ENCODE peak calls at places on chromosomes 7 and 10, in five cellular contexts. One of them, this sample, is unnamed.

GRCh38 chr7:106057204-106057961 is 54.7 kb downstream of the SYPL1 start:
- DNase-seq in lower leg skin: no peak
- DNase-seq in B cell: no peak
- DNase-seq in neural crest cell: no peak
- DNase-seq in heart left ventricle: no peak
- DNase-seq in this sample: no peak

GRCh38 chr7:47581821-47582747 is at the start of gene TNS3:
- DNase-seq in lower leg skin: no peak
- DNase-seq in neural crest cell: peak; percentile 46
- DNase-seq in B cell: peak; percentile 83
- DNase-seq in heart left ventricle: no peak
- DNase-seq in this sample: no peak

GRCh38 chr7:159094919-159095915 is 49.5 kb downstream of the VIPR2 start:
- DNase-seq in neural crest cell: no peak
- DNase-seq in B cell: no peak
- DNase-seq in lower leg skin: peak; percentile 71
- DNase-seq in heart left ventricle: peak; percentile 10
- DNase-seq in this sample: no peak

GRCh38 chr7:20307901-20308300 is 22.8 kb upstream of the ITGB8 start:
- DNase-seq in heart left ventricle: no peak
- DNase-seq in neural crest cell: no peak
- DNase-seq in lower leg skin: no peak
- DNase-seq in B cell: no peak
- DNase-seq in this sample: no peak

GRCh38 chr10:111018021-111018420 is 58.8 kb upstream of the ADRA2A start:
- DNase-seq in lower leg skin: no peak
- DNase-seq in B cell: no peak
- DNase-seq in neural crest cell: no peak
- DNase-seq in heart left ventricle: no peak
- DNase-seq in this sample: no peak

GRCh38 chr10:71840177-71840711 is 10.8 kb downstream of the PSAP start:
- DNase-seq in lower leg skin: no peak
- DNase-seq in neural crest cell: peak; percentile 87
- DNase-seq in B cell: no peak
- DNase-seq in heart left ventricle: peak; percentile 75
- DNase-seq in this sample: peak; percentile 62

GRCh38 chr7:151793531-151793935 is 83.4 kb downstream of the PRKAG2 start:
- DNase-seq in neural crest cell: no peak
- DNase-seq in B cell: no peak
- DNase-seq in lower leg skin: peak; percentile 91
- DNase-seq in heart left ventricle: no peak
- DNase-seq in this sample: no peak

GRCh38 chr10:52752801-52753437 is 19.7 kb downstream of the MBL2 start:
- DNase-seq in B cell: no peak
- DNase-seq in heart left ventricle: no peak
- DNase-seq in neural crest cell: no peak
- DNase-seq in lower leg skin: no peak
- DNase-seq in this sample: no peak

GRCh38 chr7:148385009-148385682 is 205.4 kb upstream of the C7orf33 start:
- DNase-seq in neural crest cell: peak; percentile 7
- DNase-seq in heart left ventricle: no peak
- DNase-seq in lower leg skin: no peak
- DNase-seq in B cell: no peak
- DNase-seq in this sample: no peak

GRCh38 chr7:85479918-85480658 is 293.2 kb upstream of the SEMA3D start:
- DNase-seq in neural crest cell: no peak
- DNase-seq in lower leg skin: no peak
- DNase-seq in B cell: no peak
- DNase-seq in heart left ventricle: no peak
- DNase-seq in this sample: no peak

GRCh38 chr7:2205036-2205780 is 27.5 kb downstream of the MAD1L1 start:
- DNase-seq in B cell: no peak
- DNase-seq in heart left ventricle: no peak
- DNase-seq in neural crest cell: no peak
- DNase-seq in lower leg skin: no peak
- DNase-seq in this sample: no peak

GRCh38 chr10:7756360-7756992 is 31.3 kb downstream of the KIN start:
- DNase-seq in neural crest cell: no peak
- DNase-seq in heart left ventricle: no peak
- DNase-seq in lower leg skin: no peak
- DNase-seq in B cell: no peak
- DNase-seq in this sample: no peak

GRCh38 chr7:151309306-151309705 is 32.3 kb upstream of the NUB1 start:
- DNase-seq in heart left ventricle: no peak
- DNase-seq in neural crest cell: no peak
- DNase-seq in lower leg skin: peak; percentile 57
- DNase-seq in B cell: no peak
- DNase-seq in this sample: no peak

GRCh38 chr7:25852995-25853713 is 298.8 kb upstream of the NFE2L3 start:
- DNase-seq in B cell: no peak
- DNase-seq in heart left ventricle: no peak
- DNase-seq in neural crest cell: no peak
- DNase-seq in lower leg skin: no peak
- DNase-seq in this sample: no peak

GRCh38 chr7:90945104-90945752 is 319.0 kb upstream of the FZD1 start:
- DNase-seq in heart left ventricle: peak; percentile 21
- DNase-seq in lower leg skin: no peak
- DNase-seq in neural crest cell: no peak
- DNase-seq in B cell: no peak
- DNase-seq in this sample: no peak

GRCh38 chr10:53122265-53122664 is 349.7 kb upstream of the MBL2 start:
- DNase-seq in B cell: no peak
- DNase-seq in lower leg skin: no peak
- DNase-seq in neural crest cell: no peak
- DNase-seq in heart left ventricle: no peak
- DNase-seq in this sample: no peak

GRCh38 chr7:75992083-75992755 is 2.2 kb downstream of the TMEM120A start:
- DNase-seq in heart left ventricle: no peak
- DNase-seq in B cell: peak; percentile 17
- DNase-seq in neural crest cell: no peak
- DNase-seq in lower leg skin: no peak
- DNase-seq in this sample: no peak

GRCh38 chr10:81792729-81793128 is 82.3 kb upstream of the NRG3 start:
- DNase-seq in neural crest cell: no peak
- DNase-seq in heart left ventricle: no peak
- DNase-seq in lower leg skin: no peak
- DNase-seq in B cell: no peak
- DNase-seq in this sample: no peak

GRCh38 chr10:22427890-22428571 is 82.7 kb downstream of the SPAG6 start:
- DNase-seq in neural crest cell: no peak
- DNase-seq in heart left ventricle: no peak
- DNase-seq in lower leg skin: no peak
- DNase-seq in B cell: no peak
- DNase-seq in this sample: no peak

GRCh38 chr7:42263971-42264370 is 27.0 kb upstream of the GLI3 start:
- DNase-seq in B cell: no peak
- DNase-seq in lower leg skin: peak; percentile 85
- DNase-seq in neural crest cell: no peak
- DNase-seq in heart left ventricle: peak; percentile 73
- DNase-seq in this sample: no peak

GRCh38 chr7:155962191-155962967 is 150.1 kb upstream of the SHH start:
- DNase-seq in heart left ventricle: no peak
- DNase-seq in neural crest cell: no peak
- DNase-seq in lower leg skin: peak; percentile 68
- DNase-seq in B cell: no peak
- DNase-seq in this sample: no peak

GRCh38 chr10:61937631-61938284 is 36.3 kb downstream of the ARID5B start:
- DNase-seq in lower leg skin: no peak
- DNase-seq in B cell: no peak
- DNase-seq in heart left ventricle: no peak
- DNase-seq in neural crest cell: no peak
- DNase-seq in this sample: no peak

GRCh38 chr10:123463176-123463575 is 203.0 kb upstream of the GPR26 start:
- DNase-seq in lower leg skin: no peak
- DNase-seq in heart left ventricle: no peak
- DNase-seq in neural crest cell: no peak
- DNase-seq in B cell: no peak
- DNase-seq in this sample: no peak

GRCh38 chr7:157612664-157613561 is 276.1 kb downstream of the DNAJB6 start:
- DNase-seq in heart left ventricle: peak; percentile 22
- DNase-seq in B cell: peak; percentile 83
- DNase-seq in lower leg skin: no peak
- DNase-seq in neural crest cell: no peak
- DNase-seq in this sample: no peak

GRCh38 chr10:44937201-44938005 is 22.2 kb upstream of the RASSF4 start:
- DNase-seq in lower leg skin: peak; percentile 78
- DNase-seq in B cell: no peak
- DNase-seq in neural crest cell: no peak
- DNase-seq in heart left ventricle: no peak
- DNase-seq in this sample: no peak

GRCh38 chr10:23869548-23869947 is 339.4 kb upstream of the KIAA1217 start:
- DNase-seq in B cell: no peak
- DNase-seq in heart left ventricle: no peak
- DNase-seq in lower leg skin: no peak
- DNase-seq in neural crest cell: no peak
- DNase-seq in this sample: no peak

GRCh38 chr7:101884671-101885596 is 67.5 kb downstream of the CUX1 start:
- DNase-seq in lower leg skin: no peak
- DNase-seq in heart left ventricle: no peak
- DNase-seq in neural crest cell: no peak
- DNase-seq in B cell: no peak
- DNase-seq in this sample: no peak

GRCh38 chr7:24319209-24319608 is 35.2 kb downstream of the NPY start:
- DNase-seq in lower leg skin: no peak
- DNase-seq in neural crest cell: no peak
- DNase-seq in heart left ventricle: no peak
- DNase-seq in B cell: no peak
- DNase-seq in this sample: no peak

GRCh38 chr7:18693401-18693800 is 197.9 kb downstream of the HDAC9 start:
- DNase-seq in lower leg skin: no peak
- DNase-seq in B cell: no peak
- DNase-seq in neural crest cell: no peak
- DNase-seq in heart left ventricle: no peak
- DNase-seq in this sample: no peak

GRCh38 chr10:116741391-116742351 is 695 bp downstream of the HSPA12A start:
- DNase-seq in neural crest cell: no peak
- DNase-seq in heart left ventricle: peak; percentile 24
- DNase-seq in lower leg skin: no peak
- DNase-seq in B cell: peak; percentile 44
- DNase-seq in this sample: no peak

GRCh38 chr10:53597835-53598251 is 825.3 kb upstream of the MBL2 start:
- DNase-seq in B cell: no peak
- DNase-seq in lower leg skin: no peak
- DNase-seq in neural crest cell: no peak
- DNase-seq in heart left ventricle: no peak
- DNase-seq in this sample: no peak

GRCh38 chr10:30722956-30723355 is 93.4 kb upstream of the LYZL2 start:
- DNase-seq in B cell: no peak
- DNase-seq in neural crest cell: no peak
- DNase-seq in heart left ventricle: no peak
- DNase-seq in lower leg skin: no peak
- DNase-seq in this sample: no peak

GRCh38 chr7:47373871-47374451 is 207.9 kb downstream of the TNS3 start:
- DNase-seq in neural crest cell: no peak
- DNase-seq in heart left ventricle: no peak
- DNase-seq in B cell: no peak
- DNase-seq in lower leg skin: no peak
- DNase-seq in this sample: no peak

GRCh38 chr7:114916261-114916892 is 5.5 kb upstream of the MDFIC start:
- DNase-seq in neural crest cell: no peak
- DNase-seq in lower leg skin: no peak
- DNase-seq in B cell: peak; percentile 30
- DNase-seq in heart left ventricle: no peak
- DNase-seq in this sample: no peak

GRCh38 chr10:126565871-126566270 is 104.6 kb downstream of the C10orf90 start:
- DNase-seq in neural crest cell: no peak
- DNase-seq in lower leg skin: no peak
- DNase-seq in B cell: no peak
- DNase-seq in heart left ventricle: no peak
- DNase-seq in this sample: no peak

GRCh38 chr10:10684972-10685371 is 332.7 kb upstream of the CELF2 start:
- DNase-seq in lower leg skin: no peak
- DNase-seq in B cell: no peak
- DNase-seq in neural crest cell: no peak
- DNase-seq in heart left ventricle: no peak
- DNase-seq in this sample: no peak

GRCh38 chr10:60044221-60044620 is 137.9 kb upstream of the CCDC6 start:
- DNase-seq in neural crest cell: no peak
- DNase-seq in lower leg skin: no peak
- DNase-seq in heart left ventricle: no peak
- DNase-seq in B cell: no peak
- DNase-seq in this sample: no peak

GRCh38 chr10:128187788-128188185 is 61.6 kb upstream of the MKI67 start:
- DNase-seq in B cell: no peak
- DNase-seq in neural crest cell: no peak
- DNase-seq in lower leg skin: no peak
- DNase-seq in heart left ventricle: no peak
- DNase-seq in this sample: no peak
- TF ChIP-seq CTCF in B cell: no peak
- TF ChIP-seq CTCF in neural crest cell: no peak
- TF ChIP-seq CTCF in lower leg skin: no peak
- TF ChIP-seq CTCF in heart left ventricle: no peak
- TF ChIP-seq CTCF in this sample: no peak

GRCh38 chr10:34526186-34526585 is 288.9 kb downstream of the PARD3 start:
- DNase-seq in B cell: no peak
- DNase-seq in lower leg skin: no peak
- DNase-seq in neural crest cell: no peak
- DNase-seq in heart left ventricle: no peak
- DNase-seq in this sample: no peak

GRCh38 chr10:34528320-34528719 is 286.8 kb downstream of the PARD3 start:
- DNase-seq in neural crest cell: no peak
- DNase-seq in B cell: no peak
- DNase-seq in heart left ventricle: no peak
- DNase-seq in lower leg skin: no peak
- DNase-seq in this sample: no peak

GRCh38 chr10:34530778-34531177 is 284.3 kb downstream of the PARD3 start:
- DNase-seq in B cell: no peak
- DNase-seq in neural crest cell: no peak
- DNase-seq in heart left ventricle: no peak
- DNase-seq in lower leg skin: no peak
- DNase-seq in this sample: no peak

GRCh38 chr10:34524369-34525091 is 290.6 kb downstream of the PARD3 start:
- DNase-seq in B cell: no peak
- DNase-seq in lower leg skin: no peak
- DNase-seq in heart left ventricle: no peak
- DNase-seq in neural crest cell: no peak
- DNase-seq in this sample: no peak

GRCh38 chr10:34526758-34527730 is 288.1 kb downstream of the PARD3 start:
- DNase-seq in B cell: no peak
- DNase-seq in neural crest cell: no peak
- DNase-seq in heart left ventricle: no peak
- DNase-seq in lower leg skin: no peak
- DNase-seq in this sample: no peak
- TF ChIP-seq CTCF in B cell: no peak
- TF ChIP-seq CTCF in neural crest cell: no peak
- TF ChIP-seq CTCF in heart left ventricle: peak; percentile 14
- TF ChIP-seq CTCF in lower leg skin: no peak
- TF ChIP-seq CTCF in this sample: peak; percentile 5

GRCh38 chr7:93178213-93178612 is 30.0 kb upstream of the SAMD9L start:
- DNase-seq in neural crest cell: no peak
- DNase-seq in lower leg skin: no peak
- DNase-seq in heart left ventricle: no peak
- DNase-seq in B cell: no peak
- DNase-seq in this sample: no peak
- TF ChIP-seq CTCF in neural crest cell: no peak
- TF ChIP-seq CTCF in lower leg skin: no peak
- TF ChIP-seq CTCF in heart left ventricle: no peak
- TF ChIP-seq CTCF in B cell: no peak
- TF ChIP-seq CTCF in this sample: peak; percentile 33

GRCh38 chr7:28808786-28809533 is 149.2 kb downstream of the TRIL start:
- DNase-seq in neural crest cell: no peak
- DNase-seq in lower leg skin: peak; percentile 87
- DNase-seq in B cell: peak; percentile 22
- DNase-seq in heart left ventricle: no peak
- DNase-seq in this sample: no peak
- TF ChIP-seq CTCF in neural crest cell: no peak
- TF ChIP-seq CTCF in lower leg skin: no peak
- TF ChIP-seq CTCF in B cell: peak; percentile 23
- TF ChIP-seq CTCF in heart left ventricle: no peak
- TF ChIP-seq CTCF in this sample: no peak

This sample was measured in D721Med.